ENCODE peak calls at places on chromosomes 12 and 14, in six cellular contexts. H is NT2/D1; Z is body of pancreas; D is stomach; N is left lung; S is CD8-positive, alpha-beta memory T cell. G is an unnamed sample.

GRCh38 chr12:81021834-81022233 is 56.0 kb upstream of the ACSS3 start:
- DNase-seq in S (no peak), H (no peak), N (no peak), Z (no peak), D (no peak), G (no peak)

GRCh38 chr14:66104486-66104885 is 381.7 kb upstream of the CCDC196 start:
- DNase-seq in Z (no peak), N (no peak), D (no peak), S (no peak), H (no peak), G (no peak)

GRCh38 chr12:106118278-106118820 is 20.4 kb downstream of the NUAK1 start:
- DNase-seq in D (no peak), H (no peak), Z (no peak), N (no peak), S (no peak), G (no peak)

GRCh38 chr14:75223664-75224154 is 47.3 kb upstream of the TMED10 start:
- DNase-seq in N (no peak), D (no peak), H (peak; percentile 62), S (no peak), Z (peak; percentile 77), G (no peak)

GRCh38 chr12:83474369-83474768 is 787.7 kb downstream of the TMTC2 start:
- DNase-seq in D (no peak), S (no peak), N (no peak), Z (no peak), H (no peak), G (no peak)

GRCh38 chr12:76226397-76226796 is 121.8 kb downstream of the BBS10 start:
- DNase-seq in S (no peak), D (no peak), H (no peak), Z (no peak), N (no peak), G (no peak)

GRCh38 chr14:61662437-61663311 is 32.6 kb upstream of the HIF1A start:
- DNase-seq in D (peak; percentile 35), N (no peak), Z (peak; percentile 61), H (no peak), S (peak; percentile 41), G (peak; percentile 82)

GRCh38 chr12:28145211-28145610 is 45.0 kb upstream of the CCDC91 start:
- DNase-seq in S (no peak), Z (no peak), H (no peak), D (no peak), N (no peak), G (no peak)

GRCh38 chr12:123890536-123890902 is 82.1 kb downstream of the CCDC92 start:
- DNase-seq in N (no peak), H (no peak), S (no peak), D (no peak), Z (no peak), G (no peak)

GRCh38 chr12:2697057-2697456 is 97.7 kb upstream of the FKBP4 start:
- DNase-seq in S (no peak), D (no peak), Z (no peak), N (no peak), H (no peak), G (no peak)

GRCh38 chr14:77883479-77884238 is 83.8 kb downstream of the ADCK1 start:
- DNase-seq in H (no peak), D (no peak), N (no peak), Z (no peak), S (no peak), G (peak; percentile 24)

GRCh38 chr12:97960225-97960624 is 497.6 kb downstream of the RMST start:
- DNase-seq in S (no peak), H (no peak), D (no peak), Z (no peak), N (no peak), G (no peak)

GRCh38 chr14:75928587-75929230 is 53.1 kb downstream of the TGFB3 start:
- DNase-seq in S (no peak), Z (no peak), H (no peak), N (no peak), D (no peak), G (no peak)

GRCh38 chr12:120496353-120497340 is 734 bp downstream of the DYNLL1 start:
- DNase-seq in N (peak; percentile 85), H (no peak), Z (peak; percentile 66), D (peak; percentile 59), S (peak; percentile 57), G (peak; percentile 69)

GRCh38 chr12:207804-208203 is 6.2 kb downstream of the SLC6A12 start:
- DNase-seq in S (no peak), H (no peak), D (no peak), Z (no peak), N (peak; percentile 43), G (no peak)

GRCh38 chr12:89020121-89020480 is 332.2 kb downstream of the DUSP6 start:
- DNase-seq in H (no peak), N (no peak), D (no peak), Z (no peak), S (no peak), G (no peak)

GRCh38 chr14:100294213-100294962 is 11.9 kb downstream of the SLC25A29 start:
- DNase-seq in S (no peak), Z (no peak), H (no peak), D (no peak), N (peak; percentile 46), G (peak; percentile 42)

GRCh38 chr12:60194682-60195081 is 598.9 kb downstream of the SLC16A7 start:
- DNase-seq in D (no peak), N (no peak), S (no peak), Z (no peak), H (no peak), G (no peak)

GRCh38 chr12:51908876-51909592 is 1.7 kb downstream of the ACVRL1 start:
- DNase-seq in H (no peak), Z (no peak), N (no peak), S (no peak), D (no peak), G (no peak)

GRCh38 chr12:9757433-9758025 is 3.2 kb downstream of the CD69 start:
- DNase-seq in Z (no peak), H (no peak), S (no peak), N (no peak), D (no peak), G (no peak)

GRCh38 chr12:62714409-62715075 is 220.4 kb downstream of the PPM1H start:
- DNase-seq in H (no peak), D (no peak), Z (no peak), S (no peak), N (no peak), G (no peak)

GRCh38 chr12:57918182-57918581 is 23.2 kb upstream of the ATP23 start:
- DNase-seq in N (no peak), S (no peak), D (no peak), Z (no peak), H (no peak), G (no peak)

GRCh38 chr12:90245396-90245795 is 536.8 kb upstream of the ATP2B1 start:
- DNase-seq in Z (no peak), N (no peak), S (no peak), H (no peak), D (no peak), G (no peak)

GRCh38 chr12:111029732-111030131 is 109.4 kb upstream of the MYL2 start:
- DNase-seq in Z (no peak), S (no peak), H (no peak), N (no peak), D (no peak), G (no peak)

GRCh38 chr12:91180577-91180976 is 2.0 kb downstream of the DCN start:
- DNase-seq in S (no peak), H (no peak), Z (no peak), D (no peak), N (no peak), G (no peak)

GRCh38 chr12:109732321-109733305 is 19.0 kb downstream of the FAM222A start:
- DNase-seq in N (peak; percentile 62), S (no peak), D (peak; percentile 21), H (no peak), Z (peak; percentile 13), G (peak; percentile 43)

GRCh38 chr12:14935031-14935430 is 3.3 kb downstream of the ERP27 start:
- DNase-seq in D (no peak), N (no peak), H (no peak), S (no peak), Z (peak; percentile 80), G (no peak)

GRCh38 chr14:96247031-96247430 is 9.0 kb upstream of the BDKRB1 start:
- DNase-seq in H (no peak), D (no peak), S (no peak), N (no peak), Z (no peak), G (no peak)

GRCh38 chr12:19591951-19592350 is 152.7 kb downstream of the AEBP2 start:
- DNase-seq in H (no peak), N (no peak), D (no peak), Z (no peak), S (no peak), G (no peak)

GRCh38 chr12:107356266-107356936 is 263.1 kb upstream of the CRY1 start:
- DNase-seq in H (no peak), N (no peak), S (no peak), D (no peak), Z (no peak), G (no peak)

GRCh38 chr12:1523558-1524050 is 70.8 kb downstream of the FBXL14 start:
- DNase-seq in D (no peak), S (no peak), Z (no peak), H (peak; percentile 90), N (no peak), G (no peak)

GRCh38 chr14:87877877-87878276 is 115.1 kb downstream of the GALC start:
- DNase-seq in H (no peak), S (no peak), Z (no peak), D (no peak), N (no peak), G (no peak)

GRCh38 chr12:124236651-124237050 is 58.2 kb upstream of the RFLNA start:
- DNase-seq in Z (no peak), N (no peak), H (no peak), D (no peak), S (no peak), G (no peak)

GRCh38 chr12:6941267-6941666 is 2.3 kb upstream of the RNU7-1 start:
- DNase-seq in D (no peak), N (no peak), H (no peak), S (no peak), Z (no peak), G (no peak)
- H3K4me1 ChIP-seq in D (peaks cover 85% of the 10 kb centered on the region), N (peaks cover 25% of the 10 kb centered on the region), H (peaks cover 33% of the 10 kb centered on the region), S (peaks cover 40% of the 10 kb centered on the region), Z (peaks cover 53% of the 10 kb centered on the region), G (peaks cover 12% of the 10 kb centered on the region)

DNA sequence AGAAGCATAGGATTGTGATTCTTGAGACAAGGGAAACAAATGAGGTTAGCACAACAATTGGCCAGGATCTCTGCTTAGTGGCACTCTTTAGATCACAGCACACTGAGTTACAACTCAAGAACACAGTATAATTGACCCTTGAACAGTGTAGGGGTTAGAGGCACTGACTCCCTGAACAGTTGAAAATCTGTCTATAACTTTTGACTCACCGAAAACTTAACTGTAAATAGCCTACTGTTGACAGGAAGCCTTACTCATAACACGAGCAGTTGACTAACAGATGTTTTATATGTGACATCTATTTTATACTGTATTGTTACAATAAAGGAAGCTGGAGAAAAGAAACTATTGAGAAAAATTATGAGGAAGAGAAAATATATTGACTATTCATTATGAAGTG is 296.1 kb downstream of the RERGL start:
- DNase-seq in D (no peak), N (no peak), Z (no peak), H (no peak), S (no peak), G (no peak)
- H3K4me3 ChIP-seq in D (no peak overlapping the region), N (no peak overlapping the region), Z (no peak overlapping the region), H (no peak overlapping the region), S (no peak overlapping the region), G (no peak overlapping the region)

GRCh38 chr14:104331871-104332605 is 193.7 kb downstream of the KIF26A start:
- DNase-seq in N (no peak), S (no peak), Z (no peak), D (peak; percentile 16), H (no peak), G (no peak)
- H3K9me3 ChIP-seq in N (no peaks in the 10 kb centered on the region), S (no peaks in the 10 kb centered on the region), Z (peaks cover 7% of the 10 kb centered on the region), D (no peaks in the 10 kb centered on the region), H (peaks cover 9% of the 10 kb centered on the region), G (no peaks in the 10 kb centered on the region)

GRCh38 chr12:49824886-49825285 is 3.3 kb downstream of the NCKAP5L start:
- DNase-seq in S (no peak), D (no peak), N (no peak), Z (peak; percentile 59), H (no peak), G (no peak)
- H3K4me1 ChIP-seq in S (peaks cover 31% of the 10 kb centered on the region), D (peaks cover 75% of the 10 kb centered on the region), N (peaks cover 37% of the 10 kb centered on the region), Z (peaks cover 21% of the 10 kb centered on the region), H (peaks cover 31% of the 10 kb centered on the region), G (peaks cover 9% of the 10 kb centered on the region)

G was measured in BE2C.